ENCODE peak calls at places on chromosomes 2 and 18, in nine cellular contexts. K is NB4, B is HCT116, Q is cardiac fibroblast, F is transverse colon, L is suprapubic skin, X is epithelial cell of esophagus, P is stomach, M is GM12864. J is an unnamed sample.

GRCh38 chr2:11833601-11834000 is 87.2 kb downstream of the LPIN1 start:
- DNase-seq in B (no peak), K (peak), X (no peak), L (no peak), P (no peak), M (no peak), Q (peak), F (no peak), J (no peak)

GRCh38 chr2:219284501-219285347 is 5.6 kb downstream of the DNAJB2 start:
- DNase-seq in X (no peak), P (no peak), K (no peak), L (peak), Q (no peak), B (no peak), M (no peak), F (no peak), J (peak)

GRCh38 chr2:2164326-2164917 is 166.7 kb downstream of the MYT1L start:
- DNase-seq in B (no peak), F (no peak), P (no peak), K (no peak), X (no peak), Q (no peak), M (no peak), L (no peak), J (no peak)

GRCh38 chr18:62199629-62200028 is 12.6 kb downstream of the RELCH start:
- DNase-seq in X (peak), B (no peak), K (no peak), Q (no peak), F (no peak), M (no peak), P (no peak), L (no peak), J (no peak)

GRCh38 chr2:15359716-15360531 is 201.2 kb downstream of the NBAS start:
- DNase-seq in Q (peak), M (no peak), F (no peak), L (no peak), P (no peak), X (peak), K (no peak), B (no peak), J (no peak)

GRCh38 chr2:1742680-1743395 is 1.5 kb downstream of the PXDN start:
- DNase-seq in L (peak), P (peak), B (no peak), M (no peak), Q (peak), F (peak), X (peak), K (peak), J (no peak)

GRCh38 chr2:119823734-119824334 is 64.1 kb downstream of the PTPN4 start:
- DNase-seq in X (peak), M (no peak), Q (peak), F (no peak), K (peak), P (no peak), L (no peak), B (no peak), J (no peak)

GRCh38 chr2:30134582-30134981 is 12.2 kb upstream of the YPEL5 start:
- DNase-seq in M (no peak), K (no peak), L (no peak), P (no peak), B (no peak), F (no peak), Q (no peak), X (no peak), J (no peak)

GRCh38 chr2:150630587-150631235 is 143.2 kb upstream of the RND3 start:
- DNase-seq in B (no peak), K (no peak), X (no peak), Q (peak), F (no peak), P (no peak), M (no peak), L (no peak), J (no peak)

GRCh38 chr18:31321719-31322118 is 3.8 kb downstream of the DSG1 start:
- DNase-seq in L (no peak), P (no peak), B (no peak), F (no peak), K (no peak), X (no peak), M (no peak), Q (no peak), J (no peak)

GRCh38 chr2:147594038-147594437 is 250.8 kb upstream of the ACVR2A start:
- DNase-seq in M (no peak), Q (no peak), L (no peak), B (no peak), F (no peak), P (no peak), K (no peak), X (no peak), J (no peak)

GRCh38 chr2:203714112-203714511 is 7.7 kb downstream of the CD28 start:
- DNase-seq in M (no peak), Q (no peak), P (peak), X (no peak), L (no peak), F (no peak), B (no peak), K (no peak), J (no peak)

GRCh38 chr2:133266075-133266925 is 302.0 kb downstream of the NCKAP5 start:
- DNase-seq in K (no peak), Q (no peak), X (peak), B (no peak), M (no peak), L (no peak), P (peak), F (no peak), J (peak)

GRCh38 chr2:11850082-11850481 is 103.7 kb downstream of the LPIN1 start:
- DNase-seq in Q (no peak), X (no peak), K (no peak), M (no peak), L (no peak), F (no peak), B (no peak), P (no peak), J (no peak)

GRCh38 chr2:42922790-42923631 is 130.6 kb upstream of the HAAO start:
- DNase-seq in M (no peak), F (no peak), X (peak), Q (peak), P (no peak), K (peak), B (no peak), L (no peak), J (no peak)

GRCh38 chr2:199979841-199980628 is 24.7 kb downstream of the MAIP1 start:
- DNase-seq in K (peak), P (peak), Q (peak), X (peak), B (peak), M (peak), F (peak), L (peak), J (peak)

GRCh38 chr2:133421516-133422324 is 146.5 kb downstream of the NCKAP5 start:
- DNase-seq in F (peak), B (no peak), Q (peak), K (no peak), M (no peak), X (no peak), L (no peak), P (no peak), J (no peak)

GRCh38 chr2:160432633-160433032 is 61.0 kb downstream of the RBMS1 start:
- DNase-seq in M (no peak), F (peak), X (peak), P (peak), L (no peak), B (peak), Q (peak), K (no peak), J (no peak)

GRCh38 chr2:208488668-208489564 is 82.3 kb downstream of the PTH2R start:
- DNase-seq in M (no peak), K (no peak), L (no peak), Q (no peak), P (no peak), B (no peak), F (no peak), X (no peak), J (no peak)

GRCh38 chr2:2188344-2189111 is 142.5 kb downstream of the MYT1L start:
- DNase-seq in K (no peak), B (no peak), X (no peak), L (no peak), Q (no peak), F (no peak), P (no peak), M (no peak), J (no peak)

GRCh38 chr18:42706618-42707017 is 408.9 kb downstream of the RIT2 start:
- DNase-seq in F (peak), L (peak), P (no peak), Q (no peak), K (peak), X (peak), M (no peak), B (no peak), J (no peak)

GRCh38 chr2:174062934-174063333 is 97.8 kb upstream of the SP3 start:
- DNase-seq in L (no peak), Q (peak), F (no peak), B (no peak), X (no peak), K (no peak), M (no peak), P (no peak), J (no peak)

GRCh38 chr2:239780236-239780997 is 244.7 kb downstream of the NDUFA10 start:
- DNase-seq in F (no peak), B (no peak), X (no peak), M (no peak), Q (no peak), K (no peak), L (peak), P (no peak), J (no peak)

GRCh38 chr18:49839012-49839411 is 25.7 kb upstream of the ACAA2 start:
- DNase-seq in X (peak), Q (no peak), F (no peak), P (no peak), L (no peak), K (no peak), M (no peak), B (peak), J (no peak)

GRCh38 chr2:137467246-137467862 is 496.9 kb upstream of the HNMT start:
- DNase-seq in M (peak), K (peak), Q (peak), P (no peak), X (peak), B (no peak), L (no peak), F (peak), J (peak)

DNA sequence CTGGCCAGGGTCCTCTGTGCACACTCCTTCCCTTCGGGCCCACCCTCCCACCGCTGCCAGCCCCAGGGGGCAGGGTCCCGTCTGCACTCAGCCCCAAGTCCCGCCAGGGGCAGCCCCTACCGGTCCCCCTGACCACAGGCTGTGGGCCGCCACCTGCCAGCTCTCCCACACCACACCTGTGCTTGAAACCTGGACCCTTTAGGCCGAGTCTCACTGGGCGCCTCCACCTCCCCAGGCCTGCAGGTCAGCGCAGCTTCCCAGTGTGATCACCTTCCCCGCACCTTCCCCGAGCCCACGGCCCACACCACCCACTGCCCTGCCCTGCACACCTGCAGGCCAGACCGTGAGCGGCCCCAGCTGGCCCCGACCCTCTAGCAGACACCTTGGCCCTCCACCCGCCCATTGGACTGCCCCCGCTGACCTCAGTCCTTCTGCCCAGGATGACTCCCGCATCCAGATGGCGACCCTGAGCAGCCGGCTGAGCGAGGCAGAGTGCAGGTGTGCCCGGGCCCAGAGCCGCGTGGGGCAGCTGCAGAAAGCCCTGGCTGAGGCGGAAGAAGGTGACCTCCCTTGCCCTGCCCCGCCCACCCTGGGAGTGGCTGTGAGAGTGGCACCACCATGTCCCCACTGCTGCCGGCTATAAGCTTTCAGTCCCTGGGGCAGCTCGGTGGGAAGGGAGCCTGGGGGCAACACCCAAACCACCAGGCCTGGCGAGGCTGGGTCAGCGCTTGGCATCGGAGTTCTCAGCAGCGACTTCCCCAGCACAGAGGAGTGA is 31.3 kb upstream of the SNED1 start:
- DNase-seq in L (peak), F (peak), M (no peak), K (no peak), B (no peak), Q (no peak), X (no peak), P (peak), J (no peak)
- TF ChIP-seq CTCF in L (no peak), F (no peak), M (no peak), K (no peak), B (no peak), Q (no peak), X (no peak), P (no peak), J (no peak)

DNA sequence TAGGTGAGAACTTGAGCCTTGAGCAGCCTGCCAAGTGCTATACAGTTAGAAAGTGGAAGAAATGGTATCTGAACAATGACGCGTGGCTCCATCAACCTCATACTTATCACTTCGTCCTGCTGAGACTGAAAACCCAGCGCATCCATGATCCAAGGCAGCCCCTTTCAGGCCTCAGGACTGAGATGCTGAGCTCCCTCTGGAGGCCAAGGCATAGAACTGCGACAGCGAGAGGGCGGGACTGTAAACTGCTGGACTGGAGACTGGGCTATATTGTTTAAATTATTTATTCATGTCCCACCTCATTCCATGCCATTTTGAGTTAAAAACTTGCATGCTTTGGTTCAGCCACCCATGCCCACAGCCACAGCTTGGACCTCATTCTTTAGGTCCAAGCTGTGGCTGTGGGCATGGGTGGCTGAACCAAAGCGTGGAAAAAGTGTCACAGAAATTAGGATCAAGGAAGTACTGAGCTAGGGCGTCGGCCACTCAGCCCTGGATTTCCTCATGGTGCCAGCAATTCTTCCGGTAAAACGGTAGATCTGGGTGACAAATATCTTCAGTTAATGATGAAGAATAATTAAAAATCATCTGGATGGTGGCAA is 195.5 kb downstream of the L3MBTL4 start:
- DNase-seq in P (no peak), K (peak), B (no peak), F (no peak), X (no peak), Q (peak), M (peak), L (no peak), J (no peak)
- TF ChIP-seq CTCF in P (peak), K (peak), B (no peak), F (peak), X (no peak), Q (peak), M (peak), L (no peak), J (peak)

GRCh38 chr2:120914839-120915521 is 179.3 kb downstream of the GLI2 start:
- DNase-seq in B (no peak), F (peak), L (peak), K (no peak), P (peak), X (peak), M (no peak), Q (peak), J (no peak)
- TF ChIP-seq CTCF in B (no peak), F (no peak), L (no peak), K (no peak), P (no peak), X (no peak), M (no peak), Q (no peak), J (no peak)

GRCh38 chr2:25201265-25201664 is 32.9 kb upstream of the POMC start:
- DNase-seq in M (no peak), B (peak), P (no peak), F (no peak), K (no peak), L (peak), Q (no peak), X (no peak), J (no peak)
- TF ChIP-seq CTCF in M (peak), B (no peak), P (no peak), F (no peak), K (peak), L (no peak), Q (peak), X (peak), J (peak)